ENCODE peak calls at places on chromosomes 4 and X, in nine cellular contexts. K, Q, T, M, U, S, H, O and Z are unnamed samples.

GRCh38 chrX:87338510-87338909 is 179.1 kb upstream of the KLHL4 start:
- DNase-seq in Q (no peak), K (no peak), M (peak; percentile 2), T (no peak), U (peak; percentile 33), O (peak; percentile 2), H (no peak), S (no peak), Z (no peak)

GRCh38 chr4:7434766-7435150 is at the start of gene PSAPL1:
- DNase-seq in M (peak; percentile 3), T (peak; percentile 81), O (peak; percentile 30), Q (peak; percentile 90), U (peak; percentile 35), K (no peak), H (peak; percentile 55), S (peak; percentile 16), Z (no peak)

GRCh38 chr4:48432017-48432416 is 51.1 kb upstream of the SLC10A4 start:
- DNase-seq in O (no peak), U (no peak), S (no peak), M (no peak), H (no peak), Q (no peak), K (no peak), T (no peak), Z (no peak)

GRCh38 chr4:123937612-123938011 is 541.0 kb downstream of the SPRY1 start:
- DNase-seq in U (no peak), M (no peak), T (no peak), H (no peak), K (no peak), Q (no peak), O (no peak), S (no peak), Z (no peak)

GRCh38 chr4:134628074-134628473 is 426.5 kb upstream of the PABPC4L start:
- DNase-seq in K (no peak), Q (no peak), U (no peak), S (no peak), M (no peak), O (no peak), T (no peak), H (no peak), Z (no peak)

GRCh38 chrX:18899796-18900380 is 84.0 kb downstream of the PHKA2 start:
- DNase-seq in S (no peak), U (peak; percentile 58), H (peak; percentile 69), O (peak; percentile 8), T (no peak), M (no peak), Q (no peak), K (no peak), Z (no peak)

GRCh38 chr4:7620814-7621176 is 186.1 kb upstream of the PSAPL1 start:
- DNase-seq in T (no peak), H (no peak), Q (no peak), S (no peak), U (no peak), M (no peak), O (no peak), K (no peak), Z (no peak)

GRCh38 chr4:141134051-141134450 is 782 bp upstream of the RNF150 start:
- DNase-seq in S (no peak), U (no peak), T (no peak), Q (no peak), H (no peak), O (no peak), M (peak; percentile 61), K (no peak), Z (no peak)

GRCh38 chr4:20017035-20017434 is 234.7 kb upstream of the SLIT2 start:
- DNase-seq in O (no peak), H (no peak), K (no peak), S (no peak), U (no peak), M (peak; percentile 85), T (no peak), Q (no peak), Z (no peak)

GRCh38 chrX:108217877-108218276 is 126.3 kb downstream of the ATG4A start:
- DNase-seq in H (no peak), T (peak; percentile 54), K (no peak), Q (no peak), M (no peak), O (no peak), U (no peak), S (no peak), Z (no peak)

GRCh38 chr4:8261851-8262535 is 7.6 kb upstream of the HTRA3 start:
- DNase-seq in S (no peak), K (no peak), M (peak; percentile 25), O (no peak), U (no peak), H (no peak), Q (no peak), T (no peak), Z (no peak)

GRCh38 chr4:165325732-165326512 is 1.5 kb upstream of the MSMO1 start:
- DNase-seq in Q (no peak), O (peak; percentile 28), U (peak; percentile 18), K (no peak), T (no peak), H (no peak), M (peak; percentile 93), S (peak; percentile 47), Z (peak; percentile 53)

GRCh38 chrX:19673334-19674040 is 158.2 kb upstream of the MAP3K15 start:
- DNase-seq in U (peak; percentile 93), Q (no peak), T (peak; percentile 74), M (peak; percentile 95), H (peak; percentile 87), K (peak; percentile 84), O (no peak), S (peak; percentile 82), Z (no peak)

GRCh38 chr4:123217676-123218075 is 178.9 kb upstream of the SPRY1 start:
- DNase-seq in S (no peak), Q (no peak), T (no peak), U (no peak), O (no peak), M (no peak), K (no peak), H (no peak), Z (no peak)

GRCh38 chr4:7295201-7295916 is 103.0 kb downstream of the SORCS2 start:
- DNase-seq in M (no peak), U (no peak), S (no peak), T (peak; percentile 76), H (peak; percentile 53), K (peak; percentile 92), O (no peak), Q (no peak), Z (no peak)

GRCh38 chr4:144645621-144646522 is at the start of gene HHIP:
- DNase-seq in H (peak; percentile 46), S (no peak), O (no peak), Q (no peak), T (peak; percentile 73), U (peak; percentile 14), K (peak; percentile 62), M (peak; percentile 65), Z (peak; percentile 17)

DNA sequence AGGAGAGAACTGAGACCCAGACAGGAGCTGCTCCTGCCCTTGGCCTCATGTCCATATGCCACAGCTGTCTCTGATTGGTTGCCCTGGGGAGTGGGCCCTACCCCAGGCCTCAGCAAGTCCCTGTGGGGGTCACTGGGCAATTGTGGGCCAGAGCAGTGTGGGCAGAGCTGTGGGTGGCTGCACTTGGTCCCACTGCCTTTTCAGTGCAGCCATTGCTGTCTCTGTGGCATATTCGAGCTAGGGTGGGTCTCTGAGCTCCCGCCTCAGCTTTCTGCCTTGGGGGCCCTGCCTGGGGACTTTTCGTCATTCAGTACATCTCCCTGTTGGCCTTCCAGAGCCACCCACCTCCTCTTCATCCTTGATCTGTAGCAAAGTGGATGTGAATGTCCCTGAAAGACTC is 69.8 kb upstream of the LRPAP1 start:
- DNase-seq in S (no peak), H (no peak), Q (no peak), K (no peak), T (no peak), O (no peak), M (no peak), U (no peak), Z (no peak)
- TF ChIP-seq POLR2A in S (no peak), H (no peak), Q (no peak), K (no peak), T (no peak), O (no peak), M (no peak), U (no peak), Z (no peak)

GRCh38 chr4:1830642-1831228 is 25.2 kb downstream of the LETM1 start:
- DNase-seq in S (no peak), U (no peak), H (no peak), O (no peak), Q (no peak), K (no peak), T (no peak), M (no peak), Z (no peak)
- TF ChIP-seq POLR2A in S (no peak), U (no peak), H (no peak), O (no peak), Q (no peak), K (no peak), T (no peak), M (no peak), Z (no peak)

DNA sequence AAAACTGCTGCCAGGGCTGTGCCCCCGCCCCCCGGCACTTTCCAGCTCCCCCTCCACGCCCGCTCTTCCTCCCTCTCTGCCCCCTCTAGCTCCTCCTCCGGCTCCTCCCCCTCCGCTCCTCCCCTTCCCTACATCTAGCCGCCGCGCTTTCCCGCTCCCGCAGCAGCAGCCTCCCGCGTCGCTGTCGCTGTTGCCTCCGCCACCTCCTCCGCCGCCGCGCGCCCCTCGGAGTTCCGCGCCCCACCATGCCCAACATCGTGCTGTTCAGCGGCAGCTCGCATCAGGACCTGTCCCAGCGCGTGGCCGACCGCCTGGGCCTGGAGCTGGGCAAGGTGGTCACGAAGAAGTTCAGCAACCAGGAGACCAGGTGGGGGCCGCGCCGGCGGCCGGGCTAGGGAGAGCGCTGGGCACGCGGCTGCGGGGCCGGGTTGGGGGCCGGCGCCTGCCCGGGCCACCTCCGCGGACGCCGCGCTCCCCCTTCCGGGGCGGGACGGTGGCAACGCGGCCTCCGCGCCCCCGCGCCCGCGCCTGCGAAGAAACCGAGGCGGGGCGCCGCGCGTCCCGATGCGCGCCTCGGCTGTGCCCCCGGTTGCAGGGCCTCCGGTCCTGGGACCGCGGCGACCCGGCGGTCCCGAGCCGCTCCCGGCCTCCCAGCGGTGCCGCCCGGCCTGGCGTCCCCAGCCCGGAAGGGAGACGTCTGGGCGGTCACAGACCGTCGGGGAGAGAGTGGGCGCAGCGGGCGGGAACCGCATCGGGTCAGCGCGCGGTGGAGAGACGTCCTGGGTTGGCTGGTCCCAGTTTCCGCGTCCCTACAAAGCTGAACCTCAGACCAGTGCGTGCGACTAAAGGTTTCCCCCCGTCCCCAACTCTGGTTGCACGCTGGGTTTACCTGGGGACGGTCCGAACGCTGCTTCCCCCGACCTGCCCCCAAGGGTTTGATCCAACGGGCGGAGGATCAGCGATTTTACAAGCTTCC is at the start of gene PRPS2:
- DNase-seq in H (peak; percentile 64), Q (peak; percentile 37), T (peak; percentile 90), M (peak; percentile 18), S (no peak), U (peak; percentile 64), O (peak; percentile 89), K (peak; percentile 83), Z (peak; percentile 72)
- TF ChIP-seq POLR2A in H (peak; percentile 39), Q (peak; percentile 86), T (peak; percentile 54), M (peak; percentile 33), S (no peak), U (peak; percentile 76), O (peak; percentile 85), K (peak; percentile 19), Z (peak; percentile 55)

DNA sequence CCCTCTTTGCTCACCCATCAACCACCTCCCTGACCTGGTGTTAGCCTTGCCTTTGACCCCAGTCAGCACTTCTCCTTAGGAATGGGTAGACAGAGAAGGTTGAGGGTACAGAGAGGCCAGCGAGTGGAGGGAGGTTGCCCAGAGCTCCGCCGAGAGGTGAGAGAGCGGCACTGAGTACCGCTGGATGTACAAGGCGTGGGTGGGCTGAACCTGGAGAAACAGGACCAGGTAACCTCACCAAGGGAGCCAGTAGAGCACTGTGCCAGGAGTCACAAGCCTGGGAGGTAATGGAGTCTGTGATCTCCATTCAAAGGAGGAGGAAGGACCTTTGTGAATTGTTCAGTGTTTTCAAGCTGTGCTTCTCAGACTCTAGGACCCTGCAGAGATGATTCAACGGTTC is 256.2 kb downstream of the EVC2 start:
- DNase-seq in M (no peak), O (no peak), K (no peak), S (no peak), T (no peak), Q (no peak), H (peak; percentile 9), U (no peak), Z (no peak)
- TF ChIP-seq POLR2A in M (no peak), O (no peak), K (no peak), S (no peak), T (no peak), Q (no peak), H (no peak), U (no peak), Z (no peak)